ENCODE peak calls at places on chromosomes 5 and 9, in eight cellular contexts. Z is PC-3, S is GM23338, F is OCI-LY7, Q is neural progenitor cell, V is HCT116, C is GM23248, T is hepatocyte. Y is an unnamed sample.

GRCh38 chr9:16626577-16627130 is 243.8 kb downstream of the BNC2 start:
- DNase-seq in S (peak; percentile 70), Z (peak; percentile 78), T (peak; percentile 70), V (no peak), Q (peak; percentile 63), C (peak; percentile 93), F (no peak), Y (no peak)

GRCh38 chr5:160312139-160312959 is at the start of gene CCNJL:
- DNase-seq in C (peak; percentile 30), S (peak; percentile 90), Q (peak; percentile 94), F (no peak), T (peak; percentile 85), V (no peak), Z (peak; percentile 74), Y (peak; percentile 20)

GRCh38 chr9:35424356-35425352 is 65.3 kb upstream of the RUSC2 start:
- DNase-seq in T (no peak), C (no peak), Q (peak; percentile 11), Z (no peak), S (no peak), V (no peak), F (no peak), Y (no peak)

GRCh38 chr9:38389313-38389712 is 3.2 kb upstream of the ALDH1B1 start:
- DNase-seq in T (no peak), F (no peak), Q (no peak), V (no peak), S (no peak), C (peak; percentile 34), Z (no peak), Y (no peak)

GRCh38 chr5:180173875-180174586 is 35.0 kb downstream of the RASGEF1C start:
- DNase-seq in V (no peak), T (no peak), C (peak; percentile 60), S (no peak), Z (no peak), F (no peak), Q (no peak), Y (no peak)

GRCh38 chr5:108003178-108003577 is 332.4 kb upstream of the EFNA5 start:
- DNase-seq in Q (no peak), T (peak; percentile 10), F (peak; percentile 13), V (no peak), S (no peak), C (peak; percentile 42), Z (no peak), Y (peak; percentile 82)

GRCh38 chr5:141753971-141754713 is 72.1 kb upstream of the ARAP3 start:
- DNase-seq in S (peak; percentile 93), V (peak; percentile 8), Q (peak; percentile 78), F (peak; percentile 52), T (peak; percentile 54), C (peak; percentile 53), Z (peak; percentile 63), Y (peak; percentile 59)

GRCh38 chr9:94950733-94951590 is 224.5 kb downstream of the AOPEP start:
- DNase-seq in Z (no peak), T (no peak), F (no peak), S (no peak), Q (no peak), V (no peak), C (peak; percentile 10), Y (no peak)

GRCh38 chr9:125536184-125537152 is 170.5 kb downstream of the MAPKAP1 start:
- DNase-seq in V (no peak), Q (no peak), C (peak; percentile 44), S (no peak), Z (peak; percentile 80), F (no peak), T (no peak), Y (no peak)

GRCh38 chr5:139646912-139647391 is 1.2 kb upstream of the CXXC5 start:
- DNase-seq in T (peak; percentile 54), V (no peak), C (no peak), Z (no peak), Q (peak; percentile 67), S (peak; percentile 76), F (no peak), Y (no peak)

GRCh38 chr9:31799953-31800609 is 584.4 kb upstream of the ACO1 start:
- DNase-seq in T (peak; percentile 44), Q (peak; percentile 65), Z (peak; percentile 41), V (peak; percentile 19), S (peak; percentile 82), F (peak; percentile 14), C (peak; percentile 10), Y (peak; percentile 41)

DNA sequence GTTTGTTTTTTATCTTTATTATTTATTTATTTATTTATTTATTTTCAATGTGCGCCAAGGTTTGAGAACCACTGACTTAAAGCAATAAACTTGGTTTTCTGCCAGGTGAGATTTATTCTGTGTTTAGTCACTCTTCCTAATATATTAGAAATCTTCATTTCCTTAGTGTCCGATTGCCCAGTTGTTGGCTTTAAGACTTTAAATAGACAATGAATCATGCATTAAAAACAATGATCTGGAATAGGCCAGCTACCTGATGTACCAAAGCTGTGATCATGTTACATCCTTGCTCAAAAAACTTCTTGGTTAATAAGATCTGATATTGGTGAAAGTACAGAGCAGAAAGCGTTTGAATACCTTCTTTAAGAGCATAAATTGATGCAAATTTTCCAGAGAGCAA is 52.1 kb upstream of the ERBIN start:
- DNase-seq in T (no peak), S (no peak), Q (no peak), C (peak; percentile 78), F (no peak), Z (peak; percentile 76), V (no peak), Y (no peak)
- TF ChIP-seq EZH2phosphoT487 in T (no peak), S (no peak), Q (no peak), C (no peak), F (no peak), Z (no peak), V (no peak), Y (no peak)

GRCh38 chr5:137605377-137605776 is 106.3 kb upstream of the SPOCK1 start:
- DNase-seq in F (no peak), C (peak; percentile 48), Q (peak; percentile 35), V (no peak), Z (peak; percentile 37), T (no peak), S (peak; percentile 62), Y (no peak)
- H2AFZ ChIP-seq in F (no peak overlapping the region), C (no peak overlapping the region), Q (no peak overlapping the region), V (no peak overlapping the region), Z (no peak overlapping the region), T (no peak overlapping the region), S (no peak overlapping the region), Y (no peak overlapping the region)

GRCh38 chr5:172676914-172677475 is 35.9 kb downstream of the NEURL1B start:
- DNase-seq in S (no peak), Z (no peak), Q (no peak), C (no peak), F (no peak), T (no peak), V (no peak), Y (no peak)

GRCh38 chr5:172671091-172671490 is 30.0 kb downstream of the NEURL1B start:
- DNase-seq in T (no peak), Z (no peak), C (no peak), Q (no peak), V (no peak), F (no peak), S (no peak), Y (no peak)

GRCh38 chr5:172672696-172673095 is 31.6 kb downstream of the NEURL1B start:
- DNase-seq in T (no peak), F (no peak), Z (no peak), Q (no peak), V (no peak), C (no peak), S (no peak), Y (no peak)

GRCh38 chr5:172670444-172670843 is 29.4 kb downstream of the NEURL1B start:
- DNase-seq in S (no peak), C (no peak), Q (no peak), Z (no peak), V (no peak), T (no peak), F (no peak), Y (no peak)

DNA sequence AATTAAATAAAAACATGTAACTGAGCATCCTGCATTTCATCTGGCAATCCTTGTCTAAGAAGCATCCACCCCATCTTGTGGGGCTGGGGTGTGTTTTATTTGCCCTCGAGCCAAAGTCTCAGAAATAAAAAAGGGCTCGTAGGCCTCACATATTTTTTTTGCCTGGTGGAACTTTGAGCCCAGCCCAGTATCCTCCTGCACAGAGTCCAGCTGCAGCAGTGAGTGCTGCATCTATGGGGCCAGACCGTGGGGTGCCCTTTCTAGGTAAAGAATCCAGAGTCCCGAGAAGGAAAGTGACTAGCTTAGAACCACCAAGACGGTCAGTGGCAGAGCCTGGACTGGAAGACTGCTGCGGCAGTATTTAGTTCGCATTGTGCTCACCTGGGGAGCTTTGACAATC is 33.1 kb downstream of the NEURL1B start:
- DNase-seq in C (no peak), Q (no peak), S (no peak), T (no peak), V (no peak), F (no peak), Z (no peak), Y (no peak)
- TF ChIP-seq EZH2phosphoT487 in C (no peak), Q (no peak), S (no peak), T (no peak), V (no peak), F (no peak), Z (no peak), Y (no peak)

GRCh38 chr5:43042176-43042625 is 2.1 kb upstream of the ANXA2R start:
- DNase-seq in F (peak; percentile 91), V (peak; percentile 43), S (peak; percentile 78), C (peak; percentile 91), Q (peak; percentile 87), Z (peak; percentile 81), T (peak; percentile 77), Y (peak; percentile 93)

GRCh38 chr5:43042626-43043399 is 2.7 kb upstream of the ANXA2R start:
- DNase-seq in S (peak; percentile 55), Q (peak; percentile 67), Z (peak; percentile 83), T (peak; percentile 71), C (peak; percentile 86), F (peak; percentile 87), V (peak; percentile 62), Y (peak; percentile 85)

GRCh38 chr5:43044181-43044914 is 4.2 kb upstream of the ANXA2R start:
- DNase-seq in T (no peak), Z (peak; percentile 81), F (no peak), Q (peak; percentile 79), V (no peak), S (peak; percentile 81), C (peak; percentile 51), Y (no peak)

GRCh38 chr5:43041669-43042175 is 1.6 kb upstream of the ANXA2R start:
- DNase-seq in C (peak; percentile 90), S (peak; percentile 57), Q (no peak), Z (peak; percentile 76), T (peak; percentile 73), F (peak; percentile 65), V (no peak), Y (peak; percentile 63)

GRCh38 chr5:43043400-43043756 is 3.3 kb upstream of the ANXA2R start:
- DNase-seq in V (no peak), Z (no peak), F (no peak), C (no peak), S (no peak), Q (no peak), T (no peak), Y (no peak)
- H2AFZ ChIP-seq in V (no peak overlapping the region), Z (peak overlapping the region; percentile 79), F (peak overlapping the region; percentile 95), C (peak overlapping the region; percentile 85), S (no peak overlapping the region), Q (peak overlapping the region; percentile 68), T (peak overlapping the region; percentile 55), Y (peak overlapping the region; percentile 76)

GRCh38 chr5:84197542-84197941 is 187.1 kb downstream of the EDIL3 start:
- DNase-seq in T (no peak), Q (no peak), V (no peak), F (no peak), S (no peak), C (no peak), Z (no peak), Y (peak; percentile 15)
- TF ChIP-seq EZH2phosphoT487 in T (no peak), Q (no peak), V (no peak), F (no peak), S (no peak), C (no peak), Z (no peak), Y (no peak)

Y was measured in MM.1S.